ENCODE peak calls at places on chromosomes 5 and 9, in four cellular contexts. P, T, C and K are unnamed samples.

GRCh38 chr5:127170918-127171600 is 97.8 kb upstream of the C5orf63 start:
- DNase-seq in T (no peak), C (no peak), P (no peak), K (no peak)

GRCh38 chr5:102891175-102891574 is 136.1 kb downstream of the PAM start:
- DNase-seq in T (no peak), C (no peak), P (no peak), K (no peak)

GRCh38 chr9:109568568-109569210 is 70.6 kb upstream of the PTPN3 start:
- DNase-seq in P (no peak), C (no peak), T (no peak), K (no peak)

GRCh38 chr9:127209220-127209619 is 55.4 kb upstream of the GARNL3 start:
- DNase-seq in P (no peak), C (peak; percentile 64), T (no peak), K (no peak)

GRCh38 chr5:173772407-173773059 is 115.6 kb upstream of the CPEB4 start:
- DNase-seq in T (no peak), P (no peak), C (peak; percentile 47), K (no peak)

GRCh38 chr9:114953917-114954316 is 23.5 kb upstream of the TNFSF8 start:
- DNase-seq in T (no peak), P (no peak), C (no peak), K (no peak)

GRCh38 chr9:35686222-35687203 is 3.2 kb downstream of the TPM2 start:
- DNase-seq in P (no peak), T (no peak), C (no peak), K (no peak)

GRCh38 chr9:26163931-26164330 is 485.7 kb upstream of the TUSC1 start:
- DNase-seq in P (no peak), T (no peak), C (no peak), K (no peak)

GRCh38 chr5:73722224-73722623 is 96.2 kb downstream of the ARHGEF28 start:
- DNase-seq in P (no peak), C (no peak), T (no peak), K (no peak)

GRCh38 chr5:42656661-42657035 is 100.0 kb upstream of the CCDC152 start:
- DNase-seq in P (no peak), C (no peak), T (no peak), K (no peak)

GRCh38 chr5:110590187-110590586 is 136.3 kb downstream of the TMEM232 start:
- DNase-seq in C (no peak), P (no peak), T (no peak), K (no peak)

GRCh38 chr5:179864686-179865085 is 6.1 kb upstream of the MRNIP start:
- DNase-seq in C (no peak), T (no peak), P (no peak), K (no peak)

GRCh38 chr5:5467737-5468136 is 45.3 kb downstream of the ICE1 start:
- DNase-seq in T (no peak), C (no peak), P (no peak), K (no peak)

GRCh38 chr9:115717711-115718173 is 435.8 kb upstream of the PAPPA start:
- DNase-seq in P (no peak), C (no peak), T (no peak), K (no peak)

GRCh38 chr9:19087601-19088000 is 15.1 kb downstream of the HAUS6 start:
- DNase-seq in P (no peak), T (no peak), C (no peak), K (no peak)

GRCh38 chr9:137589441-137590122 is 730 bp downstream of the ZMYND19 start:
- DNase-seq in T (peak; percentile 46), P (no peak), C (no peak), K (peak; percentile 52)

GRCh38 chr9:4739587-4740372 is 1.2 kb downstream of the AK3 start:
- DNase-seq in C (no peak), P (no peak), T (no peak), K (no peak)

GRCh38 chr5:112146323-112146848 is 272.7 kb downstream of the EPB41L4A start:
- DNase-seq in P (peak; percentile 74), C (no peak), T (no peak), K (no peak)

GRCh38 chr5:126471875-126472537 is 48.8 kb downstream of the GRAMD2B start:
- DNase-seq in T (no peak), P (no peak), C (no peak), K (no peak)

GRCh38 chr5:14035859-14036440 is 91.5 kb upstream of the DNAH5 start:
- DNase-seq in P (no peak), C (no peak), T (no peak), K (no peak)

GRCh38 chr9:20303066-20303465 is 319.2 kb downstream of the MLLT3 start:
- DNase-seq in T (no peak), P (no peak), C (no peak), K (no peak)

GRCh38 chr5:80153586-80154126 is 102.2 kb downstream of the SERINC5 start:
- DNase-seq in C (no peak), P (no peak), T (no peak), K (no peak)

GRCh38 chr9:5008206-5008605 is 23.1 kb downstream of the JAK2 start:
- DNase-seq in T (no peak), C (no peak), P (no peak), K (no peak)

GRCh38 chr5:23820764-23821471 is 313.5 kb downstream of the PRDM9 start:
- DNase-seq in P (no peak), C (peak; percentile 7), T (no peak), K (no peak)

GRCh38 chr5:73188764-73189521 is 15.9 kb downstream of the TMEM174 start:
- DNase-seq in T (no peak), P (no peak), C (no peak), K (no peak)

GRCh38 chr5:80960531-80961375 is 590 bp downstream of the RASGRF2 start:
- DNase-seq in C (no peak), P (no peak), T (peak; percentile 17), K (peak; percentile 29)

GRCh38 chr5:163571755-163572154 is 66.3 kb downstream of the MAT2B start:
- DNase-seq in C (no peak), P (no peak), T (no peak), K (no peak)

GRCh38 chr5:53642006-53642405 is 81.6 kb downstream of the NDUFS4 start:
- DNase-seq in T (no peak), P (no peak), C (no peak), K (no peak)

GRCh38 chr9:31612336-31613030 is 772.0 kb upstream of the ACO1 start:
- DNase-seq in P (no peak), T (no peak), C (no peak), K (no peak)

GRCh38 chr5:125295405-125295872 is 549.0 kb upstream of the ZNF608 start:
- DNase-seq in P (no peak), C (no peak), T (no peak), K (no peak)

GRCh38 chr9:35675732-35676392 is 2.1 kb downstream of the CA9 start:
- DNase-seq in C (no peak), T (no peak), P (no peak), K (no peak)

GRCh38 chr9:132970306-132971062 is 8.0 kb upstream of the GFI1B start:
- DNase-seq in P (no peak), T (no peak), C (no peak), K (no peak)

GRCh38 chr9:137879566-137880150 is 2.1 kb downstream of the CACNA1B start:
- DNase-seq in T (no peak), P (no peak), C (no peak), K (no peak)

GRCh38 chr5:175384724-175385552 is 59.0 kb downstream of the DRD1 start:
- DNase-seq in C (no peak), T (no peak), P (no peak), K (no peak)

GRCh38 chr5:143026380-143026779 is 256.2 kb downstream of the ARHGAP26 start:
- DNase-seq in C (peak; percentile 89), P (no peak), T (no peak), K (no peak)

GRCh38 chr5:142915840-142916424 is 145.8 kb downstream of the ARHGAP26 start:
- DNase-seq in P (peak; percentile 51), T (no peak), C (peak; percentile 41), K (peak; percentile 18)

GRCh38 chr5:115977988-115978387 is 15.7 kb downstream of the LVRN start:
- DNase-seq in P (no peak), T (no peak), C (no peak), K (no peak)

GRCh38 chr9:136401173-136401922 is 1.4 kb upstream of the SNAPC4 start:
- DNase-seq in T (no peak), P (no peak), C (no peak), K (no peak)

GRCh38 chr9:85960688-85961093 is 19.7 kb downstream of the NAA35 start:
- DNase-seq in P (no peak), T (no peak), C (no peak), K (no peak)

GRCh38 chr5:59034498-59035186 is 451.8 kb downstream of the RAB3C start:
- DNase-seq in T (no peak), P (no peak), C (peak; percentile 8), K (no peak)
- TF ChIP-seq TAF1 in T (no peak), P (no peak), C (no peak), K (no peak)

GRCh38 chr5:106094128-106094726 is 1576.5 kb downstream of the EFNA5 start:
- DNase-seq in T (no peak), P (peak; percentile 3), C (no peak), K (no peak)
- TF ChIP-seq TAF1 in T (no peak), P (no peak), C (no peak), K (no peak)

GRCh38 chr9:124657526-124657925 is 113.6 kb downstream of the NR6A1 start:
- DNase-seq in P (no peak), T (no peak), C (no peak), K (no peak)

GRCh38 chr9:124660341-124660801 is 110.7 kb downstream of the NR6A1 start:
- DNase-seq in P (peak; percentile 60), T (no peak), C (peak; percentile 29), K (no peak)

GRCh38 chr9:124658165-124659017 is 112.7 kb downstream of the NR6A1 start:
- DNase-seq in P (peak; percentile 93), T (peak; percentile 26), C (peak; percentile 80), K (peak; percentile 43)

GRCh38 chr9:124661184-124661755 is 109.8 kb downstream of the NR6A1 start:
- DNase-seq in C (no peak), P (no peak), T (no peak), K (no peak)

GRCh38 chr9:124659099-124659659 is 111.9 kb downstream of the NR6A1 start:
- DNase-seq in T (peak; percentile 15), C (peak; percentile 91), P (peak; percentile 81), K (no peak)
- TF ChIP-seq TAF1 in T (peak; percentile 63), C (peak; percentile 66), P (peak; percentile 54), K (peak; percentile 56)

GRCh38 chr5:34756781-34757624 is 82.0 kb upstream of the TTC23L start:
- DNase-seq in C (no peak), T (no peak), P (no peak), K (no peak)
- TF ChIP-seq TAF1 in C (no peak), T (no peak), P (no peak), K (no peak)

GRCh38 chr5:150073677-150074076 is 12.7 kb downstream of the CSF1R start:
- DNase-seq in C (no peak), P (no peak), T (no peak), K (no peak)
- TF ChIP-seq TAF1 in C (no peak), P (no peak), T (no peak), K (no peak)

DNA sequence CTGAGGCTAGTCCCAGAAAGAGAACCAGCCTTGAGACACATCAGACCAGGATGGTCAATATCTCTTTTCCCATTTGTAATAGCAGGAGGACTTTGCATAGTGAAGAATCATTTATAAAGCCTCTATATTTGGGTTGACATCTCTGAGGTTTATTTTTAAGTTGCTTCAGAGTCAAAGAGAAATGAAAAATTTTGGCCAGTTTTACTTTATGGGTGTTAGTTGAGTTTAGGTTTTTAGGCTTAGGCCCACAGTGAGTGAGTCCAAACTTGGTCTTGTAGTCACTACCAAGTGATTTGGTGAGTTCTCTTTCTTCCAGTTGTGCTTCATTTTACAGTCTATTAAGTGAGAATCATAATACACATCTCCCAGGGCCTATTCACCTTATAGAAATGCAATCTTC is 5.3 kb upstream of the MEF2C start:
- DNase-seq in C (no peak), T (no peak), P (no peak), K (no peak)
- TF ChIP-seq TAF1 in C (no peak), T (no peak), P (no peak), K (no peak)